ENCODE peak calls at places on chromosomes 6 and 20, in four cellular contexts. One of them, this sample, is unnamed.

GRCh38 chr6:6333498-6333897 is 13.0 kb upstream of the F13A1 start:
- DNase-seq in A549: no peak
- DNase-seq in K562: no peak
- DNase-seq in HepG2: no peak
- DNase-seq in this sample: no peak

GRCh38 chr20:47669489-47669888 is 115.8 kb downstream of the SULF2 start:
- DNase-seq in A549: no peak
- DNase-seq in K562: no peak
- DNase-seq in HepG2: no peak
- DNase-seq in this sample: no peak

GRCh38 chr6:137851669-137852068 is 15.4 kb upstream of the TNFAIP3 start:
- DNase-seq in A549: no peak
- DNase-seq in K562: no peak
- DNase-seq in HepG2: no peak
- DNase-seq in this sample: no peak

GRCh38 chr20:18985551-18985950 is 172.0 kb downstream of the SCP2D1 start:
- DNase-seq in A549: no peak
- DNase-seq in K562: no peak
- DNase-seq in HepG2: no peak
- DNase-seq in this sample: no peak

GRCh38 chr6:136886110-136886509 is 36.0 kb upstream of the SLC35D3 start:
- DNase-seq in A549: no peak
- DNase-seq in K562: peak
- DNase-seq in HepG2: peak
- DNase-seq in this sample: no peak

GRCh38 chr6:11921017-11921438 is 91.1 kb upstream of the HIVEP1 start:
- DNase-seq in A549: peak
- DNase-seq in K562: peak
- DNase-seq in HepG2: no peak
- DNase-seq in this sample: no peak

GRCh38 chr6:46015119-46015968 is at the start of gene CLIC5:
- DNase-seq in A549: no peak
- DNase-seq in K562: no peak
- DNase-seq in HepG2: no peak
- DNase-seq in this sample: peak

GRCh38 chr6:151916680-151917164 is 109.2 kb downstream of the ESR1 start:
- DNase-seq in A549: no peak
- DNase-seq in K562: no peak
- DNase-seq in HepG2: no peak
- DNase-seq in this sample: no peak

GRCh38 chr20:32871622-32872160 is 13.0 kb downstream of the EFCAB8 start:
- DNase-seq in A549: no peak
- DNase-seq in K562: no peak
- DNase-seq in HepG2: no peak
- DNase-seq in this sample: no peak

GRCh38 chr20:47251154-47252020 is 105.1 kb downstream of the ZMYND8 start:
- DNase-seq in A549: no peak
- DNase-seq in K562: no peak
- DNase-seq in HepG2: no peak
- DNase-seq in this sample: no peak

GRCh38 chr20:45857836-45858250 is 429 bp downstream of the ZSWIM3 start:
- DNase-seq in A549: no peak
- DNase-seq in K562: peak
- DNase-seq in HepG2: no peak
- DNase-seq in this sample: no peak

GRCh38 chr6:165059032-165059431 is 250.4 kb downstream of the C6orf118 start:
- DNase-seq in A549: no peak
- DNase-seq in K562: no peak
- DNase-seq in HepG2: no peak
- DNase-seq in this sample: no peak

GRCh38 chr20:25402583-25402982 is 4.9 kb upstream of the GINS1 start:
- DNase-seq in A549: peak
- DNase-seq in K562: peak
- DNase-seq in HepG2: no peak
- DNase-seq in this sample: no peak

GRCh38 chr6:79810878-79811277 is 136.5 kb downstream of the ELOVL4 start:
- DNase-seq in A549: no peak
- DNase-seq in K562: no peak
- DNase-seq in HepG2: no peak
- DNase-seq in this sample: no peak

GRCh38 chr20:25327521-25328235 is 63.0 kb downstream of the ABHD12 start:
- DNase-seq in A549: no peak
- DNase-seq in K562: no peak
- DNase-seq in HepG2: no peak
- DNase-seq in this sample: peak

GRCh38 chr6:118092086-118092485 is 185.0 kb downstream of the SLC35F1 start:
- DNase-seq in A549: no peak
- DNase-seq in K562: no peak
- DNase-seq in HepG2: no peak
- DNase-seq in this sample: no peak

GRCh38 chr6:47117314-47117713 is 75.2 kb upstream of the ADGRF1 start:
- DNase-seq in A549: no peak
- DNase-seq in K562: no peak
- DNase-seq in HepG2: peak
- DNase-seq in this sample: no peak

GRCh38 chr20:4813839-4814695 is 92.4 kb downstream of the PRND start:
- DNase-seq in A549: no peak
- DNase-seq in K562: no peak
- DNase-seq in HepG2: no peak
- DNase-seq in this sample: no peak

GRCh38 chr20:19275630-19276071 is 63.2 kb downstream of the SLC24A3 start:
- DNase-seq in A549: no peak
- DNase-seq in K562: no peak
- DNase-seq in HepG2: no peak
- DNase-seq in this sample: no peak

GRCh38 chr6:4459032-4459431 is 317.2 kb upstream of the CDYL start:
- DNase-seq in A549: peak
- DNase-seq in K562: peak
- DNase-seq in HepG2: peak
- DNase-seq in this sample: no peak

GRCh38 chr6:5205877-5206840 is 54.6 kb downstream of the LYRM4 start:
- DNase-seq in A549: peak
- DNase-seq in K562: peak
- DNase-seq in HepG2: peak
- DNase-seq in this sample: no peak

GRCh38 chr6:170040906-170041305 is 250.0 kb downstream of the DLL1 start:
- DNase-seq in A549: no peak
- DNase-seq in K562: no peak
- DNase-seq in HepG2: no peak
- DNase-seq in this sample: no peak

GRCh38 chr20:20690676-20691476 is 21.6 kb downstream of the RALGAPA2 start:
- DNase-seq in A549: no peak
- DNase-seq in K562: no peak
- DNase-seq in HepG2: no peak
- DNase-seq in this sample: no peak

GRCh38 chr6:151070666-151071065 is 169.1 kb upstream of the AKAP12 start:
- DNase-seq in A549: peak
- DNase-seq in K562: no peak
- DNase-seq in HepG2: peak
- DNase-seq in this sample: no peak

GRCh38 chr6:11232968-11233626 is 629 bp upstream of the NEDD9 start:
- DNase-seq in A549: no peak
- DNase-seq in K562: peak
- DNase-seq in HepG2: peak
- DNase-seq in this sample: no peak

GRCh38 chr6:153170511-153170910 is 39.4 kb upstream of the RGS17 start:
- DNase-seq in A549: peak
- DNase-seq in K562: no peak
- DNase-seq in HepG2: no peak
- DNase-seq in this sample: no peak

GRCh38 chr6:98203170-98203806 is 631.1 kb upstream of the POU3F2 start:
- DNase-seq in A549: no peak
- DNase-seq in K562: peak
- DNase-seq in HepG2: no peak
- DNase-seq in this sample: no peak

GRCh38 chr20:18739785-18740184 is 73.8 kb upstream of the SCP2D1 start:
- DNase-seq in A549: no peak
- DNase-seq in K562: peak
- DNase-seq in HepG2: no peak
- DNase-seq in this sample: peak

GRCh38 chr6:156954781-156955180 is 177.6 kb downstream of the ARID1B start:
- DNase-seq in A549: no peak
- DNase-seq in K562: no peak
- DNase-seq in HepG2: no peak
- DNase-seq in this sample: no peak

GRCh38 chr6:134176283-134176975 is 124.0 kb upstream of the SLC2A12 start:
- DNase-seq in A549: no peak
- DNase-seq in K562: no peak
- DNase-seq in HepG2: no peak
- DNase-seq in this sample: peak

GRCh38 chr6:10555625-10556309 is 34.6 kb downstream of the GCNT2 start:
- DNase-seq in A549: no peak
- DNase-seq in K562: no peak
- DNase-seq in HepG2: no peak
- DNase-seq in this sample: peak

GRCh38 chr6:14763616-14764015 is 482.3 kb upstream of the JARID2 start:
- DNase-seq in A549: no peak
- DNase-seq in K562: no peak
- DNase-seq in HepG2: no peak
- DNase-seq in this sample: no peak

DNA sequence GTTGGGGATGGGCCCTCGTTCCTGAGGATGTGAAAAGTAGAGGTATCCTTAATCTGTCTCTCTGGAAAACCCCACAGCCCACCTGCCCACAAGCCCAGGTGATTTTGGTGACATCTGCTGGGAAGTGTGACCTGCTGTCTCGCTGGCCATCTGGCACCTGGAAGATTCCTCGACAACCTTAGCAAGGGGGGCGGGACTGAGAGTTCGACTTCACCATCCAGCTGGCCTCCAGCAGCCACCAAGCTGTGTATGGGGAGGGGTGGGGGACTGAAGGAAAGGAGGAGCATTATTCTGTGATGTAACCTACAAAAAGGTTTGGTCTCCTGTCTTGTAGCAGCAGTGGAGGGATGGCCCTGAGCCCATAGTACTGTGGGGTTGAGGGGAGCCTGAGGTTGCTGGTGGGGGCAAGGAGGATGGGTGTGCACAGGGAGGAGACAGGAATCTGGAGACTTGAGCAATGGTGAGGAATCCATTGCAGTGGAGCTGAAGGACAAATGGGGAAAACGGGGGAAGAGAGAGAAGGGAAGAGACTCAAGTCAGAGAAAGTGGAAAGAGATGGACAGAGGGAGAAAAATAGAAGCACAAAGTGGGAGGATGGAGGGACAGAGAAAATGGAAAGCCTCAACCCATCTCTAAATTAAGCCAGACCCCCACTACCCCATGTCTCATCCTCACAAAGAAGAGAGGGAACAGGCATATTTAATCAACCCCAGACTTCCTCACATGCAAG is 4.0 kb downstream of the LY6G6F start:
- DNase-seq in A549: no peak
- DNase-seq in K562: no peak
- DNase-seq in HepG2: no peak
- DNase-seq in this sample: no peak
- TF ChIP-seq RNF2 in A549: no peak
- TF ChIP-seq RNF2 in K562: no peak
- TF ChIP-seq RNF2 in HepG2: no peak
- TF ChIP-seq RNF2 in this sample: no peak

DNA sequence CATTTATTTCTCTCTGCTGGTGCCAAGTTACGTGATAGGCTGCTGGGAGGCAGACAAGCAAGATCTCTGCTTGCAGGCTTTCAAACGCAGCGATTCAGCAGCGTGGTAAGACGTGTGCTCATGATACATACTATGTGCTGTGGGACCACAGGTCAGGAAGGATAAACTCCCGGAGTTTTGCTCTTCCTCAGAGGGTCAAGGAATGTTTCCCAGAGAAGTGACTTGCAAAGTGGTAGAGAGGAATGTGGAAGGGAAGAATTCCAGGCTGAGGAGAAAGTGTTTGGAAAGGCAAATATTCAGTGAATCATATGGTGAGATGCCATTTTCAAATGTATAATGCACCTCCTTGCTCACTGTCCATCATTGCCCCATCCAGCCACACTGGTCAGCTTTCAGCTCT is 46.5 kb downstream of the UTRN start:
- DNase-seq in A549: peak
- DNase-seq in K562: no peak
- DNase-seq in HepG2: no peak
- DNase-seq in this sample: no peak
- TF ChIP-seq RNF2 in A549: no peak
- TF ChIP-seq RNF2 in K562: no peak
- TF ChIP-seq RNF2 in HepG2: no peak
- TF ChIP-seq RNF2 in this sample: no peak

GRCh38 chr6:144321839-144322591 is 36.9 kb downstream of the UTRN start:
- DNase-seq in A549: peak
- DNase-seq in K562: no peak
- DNase-seq in HepG2: no peak
- DNase-seq in this sample: no peak

GRCh38 chr6:144330017-144330416 is 44.9 kb downstream of the UTRN start:
- DNase-seq in A549: no peak
- DNase-seq in K562: no peak
- DNase-seq in HepG2: no peak
- DNase-seq in this sample: peak

GRCh38 chr6:144325232-144325631 is 40.1 kb downstream of the UTRN start:
- DNase-seq in A549: no peak
- DNase-seq in K562: no peak
- DNase-seq in HepG2: no peak
- DNase-seq in this sample: no peak

GRCh38 chr6:144330588-144330987 is 45.5 kb downstream of the UTRN start:
- DNase-seq in A549: no peak
- DNase-seq in K562: no peak
- DNase-seq in HepG2: no peak
- DNase-seq in this sample: peak

GRCh38 chr6:144327081-144327480 is 41.9 kb downstream of the UTRN start:
- DNase-seq in A549: no peak
- DNase-seq in K562: no peak
- DNase-seq in HepG2: no peak
- DNase-seq in this sample: no peak
- TF ChIP-seq RNF2 in A549: no peak
- TF ChIP-seq RNF2 in K562: no peak
- TF ChIP-seq RNF2 in HepG2: no peak
- TF ChIP-seq RNF2 in this sample: no peak

GRCh38 chr6:38617856-38618255 is 21.9 kb downstream of the BTBD9 start:
- DNase-seq in A549: no peak
- DNase-seq in K562: no peak
- DNase-seq in HepG2: no peak
- DNase-seq in this sample: no peak

GRCh38 chr6:38610050-38610619 is 29.6 kb downstream of the BTBD9 start:
- DNase-seq in A549: no peak
- DNase-seq in K562: no peak
- DNase-seq in HepG2: no peak
- DNase-seq in this sample: no peak

DNA sequence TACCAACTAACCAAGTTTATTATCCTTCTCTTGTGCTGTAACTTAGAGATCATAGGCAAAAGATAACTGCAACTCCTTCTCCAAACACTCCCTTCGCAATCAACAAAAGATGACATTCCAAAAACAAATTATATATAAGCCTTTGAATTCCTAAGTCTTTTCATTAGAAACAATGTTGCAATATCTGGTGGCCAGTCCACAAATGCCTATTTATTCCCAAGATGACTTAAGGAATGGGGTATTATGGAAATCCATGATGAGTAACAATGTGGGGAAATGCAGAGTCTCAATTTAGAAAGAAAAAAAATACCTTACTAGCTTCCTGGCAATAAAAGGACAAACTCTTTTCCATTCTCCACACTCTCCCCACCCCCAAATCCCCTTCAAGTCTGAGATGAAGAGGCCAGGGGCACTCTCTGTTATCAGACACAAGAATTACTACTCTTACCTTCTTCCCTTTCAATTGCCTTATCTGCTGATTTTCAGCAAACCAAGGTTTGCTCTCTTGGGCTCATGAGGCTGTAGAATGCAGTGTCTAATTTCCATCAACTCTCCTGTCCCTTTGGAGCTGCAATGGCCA is 27.3 kb downstream of the BTBD9 start:
- DNase-seq in A549: peak
- DNase-seq in K562: no peak
- DNase-seq in HepG2: no peak
- DNase-seq in this sample: no peak
- TF ChIP-seq RNF2 in A549: no peak
- TF ChIP-seq RNF2 in K562: no peak
- TF ChIP-seq RNF2 in HepG2: no peak
- TF ChIP-seq RNF2 in this sample: no peak